ENCODE peak calls at places on chromosomes 3 and 15, in six cellular contexts. K, Z, M, R, Y and X are unnamed samples.

GRCh38 chr3:167675835-167676234 is 22.1 kb upstream of the WDR49 start:
- DNase-seq in K (no peak), Z (no peak), M (no peak), R (no peak), Y (no peak), X (no peak)

GRCh38 chr3:189901481-189901880 is 219.2 kb downstream of the P3H2 start:
- DNase-seq in K (no peak), Z (no peak), M (no peak), R (no peak), Y (no peak), X (no peak)

GRCh38 chr3:149377408-149378111 is at the start of gene TM4SF1:
- DNase-seq in K (no peak), Z (peak; percentile 85), M (peak; percentile 40), R (no peak), Y (peak; percentile 97), X (peak; percentile 22)

GRCh38 chr15:68315495-68316007 is 38.0 kb downstream of the FEM1B start:
- DNase-seq in K (no peak), Z (no peak), M (no peak), R (no peak), Y (no peak), X (no peak)

GRCh38 chr3:4398120-4398740 is 68.8 kb downstream of the SUMF1 start:
- DNase-seq in K (no peak), Z (no peak), M (no peak), R (no peak), Y (no peak), X (no peak)

GRCh38 chr3:244041-244440 is 47.5 kb downstream of the CHL1 start:
- DNase-seq in K (no peak), Z (no peak), M (no peak), R (no peak), Y (no peak), X (no peak)

GRCh38 chr3:152943645-152944044 is 108.7 kb downstream of the P2RY1 start:
- DNase-seq in K (no peak), Z (no peak), M (no peak), R (no peak), Y (peak; percentile 17), X (no peak)

GRCh38 chr15:67137951-67138935 is 72.8 kb downstream of the SMAD3 start:
- DNase-seq in K (no peak), Z (no peak), M (no peak), R (no peak), Y (no peak), X (no peak)

GRCh38 chr3:15116032-15116653 is 17.2 kb upstream of the RBSN start:
- DNase-seq in K (no peak), Z (no peak), M (no peak), R (no peak), Y (no peak), X (no peak)

GRCh38 chr3:181691951-181692849 is 19.5 kb upstream of the SOX2 start:
- DNase-seq in K (no peak), Z (no peak), M (no peak), R (no peak), Y (no peak), X (no peak)

GRCh38 chr3:174949523-174949922 is 90.4 kb downstream of the NAALADL2 start:
- DNase-seq in K (no peak), Z (no peak), M (no peak), R (no peak), Y (peak; percentile 43), X (no peak)

GRCh38 chr3:88188436-88188835 is 38.7 kb downstream of the C3orf38 start:
- DNase-seq in K (no peak), Z (no peak), M (no peak), R (no peak), Y (peak; percentile 71), X (peak; percentile 7)

GRCh38 chr3:168427830-168428471 is 332.2 kb upstream of the GOLIM4 start:
- DNase-seq in K (no peak), Z (no peak), M (no peak), R (no peak), Y (no peak), X (no peak)

GRCh38 chr15:78088773-78089080 is 3.6 kb upstream of the SH2D7 start:
- DNase-seq in K (no peak), Z (no peak), M (peak; percentile 83), R (no peak), Y (no peak), X (no peak)

GRCh38 chr15:100765458-100766224 is 114.0 kb upstream of the ALDH1A3 start:
- DNase-seq in K (no peak), Z (peak; percentile 51), M (no peak), R (no peak), Y (no peak), X (no peak)

GRCh38 chr15:88586401-88587162 is 34.6 kb upstream of the AEN start:
- DNase-seq in K (no peak), Z (no peak), M (no peak), R (no peak), Y (peak; percentile 72), X (no peak)

GRCh38 chr3:64686446-64686908 is 1.3 kb downstream of the ADAMTS9 start:
- DNase-seq in K (no peak), Z (peak; percentile 71), M (peak; percentile 57), R (no peak), Y (peak; percentile 22), X (peak; percentile 34)

GRCh38 chr15:55742927-55743614 is at the start of gene PRTG:
- DNase-seq in K (no peak), Z (peak; percentile 66), M (peak; percentile 43), R (no peak), Y (peak; percentile 62), X (peak; percentile 68)

GRCh38 chr15:90099868-90100854 is 2.1 kb downstream of the IDH2 start:
- DNase-seq in K (no peak), Z (no peak), M (peak; percentile 64), R (no peak), Y (peak; percentile 40), X (peak; percentile 50)

GRCh38 chr15:75675579-75676404 is 28.1 kb downstream of the SNX33 start:
- DNase-seq in K (no peak), Z (peak; percentile 76), M (no peak), R (no peak), Y (no peak), X (no peak)

GRCh38 chr3:53534996-53535395 is 40.6 kb downstream of the CACNA1D start:
- DNase-seq in K (no peak), Z (no peak), M (no peak), R (no peak), Y (no peak), X (no peak)